ENCODE peak calls at places on chromosomes 4 and X, in nine cellular contexts. P, J, W, H, E, O, S, Z and D are unnamed samples.

GRCh38 chrX:119467842-119468185 is 430 bp upstream of the SLC25A5 start:
- DNase-seq in Z (no peak), E (no peak), O (no peak), S (no peak), J (no peak), H (no peak), P (no peak), W (no peak), D (no peak)

GRCh38 chr4:6617246-6617645 is 23.2 kb upstream of the MRFAP1 start:
- DNase-seq in Z (no peak), P (no peak), J (no peak), W (no peak), S (no peak), H (no peak), E (no peak), O (no peak), D (no peak)

GRCh38 chr4:2981256-2981804 is 18.0 kb downstream of the GRK4 start:
- DNase-seq in Z (no peak), E (no peak), H (no peak), W (no peak), O (no peak), P (no peak), J (no peak), S (no peak), D (no peak)

GRCh38 chr4:171025776-171026175 is 787.4 kb upstream of the GALNTL6 start:
- DNase-seq in E (no peak), Z (no peak), P (no peak), W (peak; percentile 17), H (no peak), J (no peak), O (no peak), S (peak; percentile 72), D (no peak)

GRCh38 chrX:10615931-10616780 is 4.2 kb downstream of the MID1 start:
- DNase-seq in O (peak; percentile 60), W (peak; percentile 69), E (no peak), Z (peak; percentile 58), S (no peak), P (peak; percentile 75), J (no peak), H (peak; percentile 30), D (no peak)

GRCh38 chr4:25212822-25213221 is 21.0 kb upstream of the PI4K2B start:
- DNase-seq in P (no peak), W (no peak), Z (no peak), S (no peak), H (no peak), E (no peak), J (no peak), O (no peak), D (no peak)

GRCh38 chrX:107878106-107878505 is 52.4 kb downstream of the MID2 start:
- DNase-seq in S (no peak), J (no peak), W (no peak), H (no peak), O (no peak), Z (no peak), E (no peak), P (no peak), D (no peak)

GRCh38 chr4:184506527-184507121 is 32.3 kb upstream of the IRF2 start:
- DNase-seq in W (no peak), Z (peak; percentile 39), O (peak; percentile 0), J (no peak), S (peak; percentile 37), H (peak; percentile 2), E (no peak), P (no peak), D (no peak)

GRCh38 chr4:53779025-53779424 is 187.7 kb upstream of the LNX1 start:
- DNase-seq in P (no peak), H (no peak), O (no peak), Z (no peak), J (no peak), W (no peak), S (no peak), E (no peak), D (no peak)

GRCh38 chr4:43348591-43348990 is 456.1 kb downstream of the GRXCR1 start:
- DNase-seq in H (no peak), W (no peak), E (no peak), Z (no peak), P (no peak), O (no peak), S (no peak), J (no peak), D (no peak)

GRCh38 chr4:177108708-177109107 is 201.0 kb upstream of the NEIL3 start:
- DNase-seq in H (no peak), O (no peak), S (no peak), E (no peak), Z (no peak), P (no peak), W (peak; percentile 38), J (no peak), D (no peak)

GRCh38 chrX:155864655-155865054 is 16.5 kb upstream of the VAMP7 start:
- DNase-seq in E (no peak), W (no peak), O (peak; percentile 9), P (no peak), H (peak; percentile 1), S (no peak), Z (no peak), J (no peak), D (peak; percentile 10)

GRCh38 chrX:38552721-38553120 is 8.6 kb upstream of the TSPAN7 start:
- DNase-seq in Z (no peak), E (no peak), W (no peak), P (peak; percentile 2), S (no peak), O (no peak), H (no peak), J (no peak), D (no peak)

GRCh38 chr4:147984065-147984777 is 252.3 kb downstream of the ARHGAP10 start:
- DNase-seq in J (no peak), E (no peak), W (peak; percentile 55), Z (peak; percentile 22), P (peak; percentile 55), H (peak; percentile 17), S (peak; percentile 70), O (peak; percentile 60), D (peak; percentile 12)

GRCh38 chr4:22515888-22516541 is at the start of gene ADGRA3:
- DNase-seq in H (peak; percentile 17), Z (peak; percentile 43), O (peak; percentile 78), P (peak; percentile 75), W (peak; percentile 87), J (peak; percentile 75), S (peak; percentile 61), E (peak; percentile 70), D (peak; percentile 79)

GRCh38 chr4:23373269-23373668 is 516.6 kb downstream of the PPARGC1A start:
- DNase-seq in O (peak; percentile 20), Z (peak; percentile 6), H (no peak), S (peak; percentile 93), E (peak; percentile 50), J (no peak), W (peak; percentile 97), P (peak; percentile 75), D (peak; percentile 93)